ENCODE peak calls at places on chromosomes 11 and 22, in four cellular contexts. L is retina, R is uterus, E is smooth muscle cell of the brain vasculature. I is an unnamed sample.
A peak's percentile ranks its signal among the peaks of the same experiment; 100 is the strongest.

GRCh38 chr11:69267395-69267805 is 26.6 kb upstream of the MYEOV start:
- DNase-seq in E (no peak), L (no peak), R (no peak), I (no peak)

GRCh38 chr11:112410325-112410724 is 149.7 kb upstream of the PLET1 start:
- DNase-seq in R (no peak), L (no peak), E (no peak), I (no peak)

GRCh38 chr11:134266841-134267251 is 9.3 kb upstream of the GLB1L3 start:
- DNase-seq in R (no peak), E (no peak), L (no peak), I (no peak)

GRCh38 chr22:49903322-49904039 is 14.8 kb downstream of the ALG12 start:
- DNase-seq in L (no peak), E (no peak), R (no peak), I (no peak)

GRCh38 chr11:70128435-70128906 is 50.4 kb downstream of the ANO1 start:
- DNase-seq in L (no peak), E (peak; percentile 46), R (no peak), I (no peak)

GRCh38 chr22:32132783-32133182 is 26.3 kb downstream of the C22orf42 start:
- DNase-seq in L (no peak), R (no peak), E (no peak), I (no peak)

GRCh38 chr11:31529189-31529588 is 19.6 kb downstream of the ELP4 start:
- DNase-seq in R (no peak), E (no peak), L (no peak), I (no peak)

GRCh38 chr11:512895-513595 is 6.0 kb upstream of the RNH1 start:
- DNase-seq in R (no peak), L (no peak), E (no peak), I (no peak)

GRCh38 chr22:24440718-24441405 is 13.5 kb downstream of the ADORA2A start:
- DNase-seq in L (no peak), E (no peak), R (no peak), I (no peak)

GRCh38 chr22:32261306-32261705 is 6.2 kb upstream of the SLC5A4 start:
- DNase-seq in R (no peak), E (no peak), L (no peak), I (no peak)

GRCh38 chr11:61370349-61371005 is 8.3 kb downstream of the TMEM138 start:
- DNase-seq in L (no peak), E (no peak), R (no peak), I (no peak)

GRCh38 chr11:128908391-128909246 is 17.5 kb downstream of the KCNJ5 start:
- DNase-seq in R (peak; percentile 36), E (no peak), L (no peak), I (no peak)

GRCh38 chr22:23178512-23179254 is 1.6 kb upstream of the BCR start:
- DNase-seq in L (peak; percentile 89), E (peak; percentile 33), R (peak; percentile 65), I (peak; percentile 54)

GRCh38 chr11:9506489-9507343 is 45.9 kb downstream of the ZNF143 start:
- DNase-seq in L (peak; percentile 70), R (peak; percentile 77), E (peak; percentile 65), I (peak; percentile 83)

GRCh38 chr11:655036-655726 is 18.1 kb downstream of the DRD4 start:
- DNase-seq in R (no peak), E (no peak), L (no peak), I (no peak)

GRCh38 chr11:83725718-83726117 is 439.6 kb upstream of the CCDC90B start:
- DNase-seq in L (no peak), R (no peak), E (no peak), I (no peak)

GRCh38 chr22:20130739-20131592 is 638 bp upstream of the ZDHHC8 start:
- DNase-seq in R (peak; percentile 83), E (peak; percentile 43), L (peak; percentile 87), I (peak; percentile 52)

GRCh38 chr22:28831140-28832072 is 31.0 kb upstream of the XBP1 start:
- DNase-seq in R (no peak), L (no peak), E (no peak), I (no peak)

GRCh38 chr11:107770546-107770945 is 58.7 kb upstream of the SLN start:
- DNase-seq in E (no peak), L (no peak), R (no peak), I (no peak)

GRCh38 chr22:30398685-30399680 is 2.2 kb downstream of the SEC14L2 start:
- DNase-seq in R (no peak), L (no peak), E (no peak), I (no peak)

GRCh38 chr11:14308114-14308896 is 50.7 kb downstream of the RRAS2 start:
- DNase-seq in E (no peak), L (no peak), R (no peak), I (no peak)

GRCh38 chr11:126265801-126266200 is 2.9 kb downstream of the SRPRA start:
- DNase-seq in E (no peak), L (no peak), R (no peak), I (no peak)

GRCh38 chr22:30004689-30005088 is 75.6 kb upstream of the HORMAD2 start:
- DNase-seq in R (no peak), E (no peak), L (peak; percentile 18), I (no peak)